ENCODE peak calls at places on chromosomes 7 and 10, in eight cellular contexts. Q, H, J, N, S, A, T and P are unnamed samples.
A peak's percentile ranks its signal among the peaks of the same experiment; 100 is the strongest.

GRCh38 chr10:32149257-32149955 is 93.2 kb upstream of the KIF5B start:
- DNase-seq in Q (peak; percentile 87), J (peak; percentile 53), H (no peak), N (peak; percentile 94), A (peak; percentile 83), T (peak; percentile 93), S (no peak), P (peak; percentile 80)

GRCh38 chr10:129471447-129471846 is 4.4 kb downstream of the MGMT start:
- DNase-seq in N (no peak), A (no peak), Q (no peak), J (no peak), H (no peak), T (no peak), S (no peak), P (no peak)

GRCh38 chr10:122646511-122647382 is 52.9 kb downstream of the C10orf120 start:
- DNase-seq in Q (no peak), J (no peak), N (peak; percentile 3), S (no peak), H (no peak), A (no peak), T (no peak), P (peak; percentile 30)

GRCh38 chr7:35004531-35005096 is 32.7 kb downstream of the DPY19L1 start:
- DNase-seq in H (peak; percentile 25), N (no peak), S (no peak), A (no peak), T (peak; percentile 31), Q (peak; percentile 9), J (no peak), P (peak; percentile 47)

GRCh38 chr7:14376711-14377110 is 387.2 kb upstream of the ETV1 start:
- DNase-seq in S (no peak), T (no peak), A (no peak), N (no peak), J (no peak), Q (no peak), H (no peak), P (no peak)

GRCh38 chr7:156069897-156070296 is 257.6 kb upstream of the SHH start:
- DNase-seq in H (no peak), A (no peak), T (no peak), Q (no peak), S (no peak), N (no peak), J (no peak), P (no peak)

GRCh38 chr7:115230882-115231508 is 309.1 kb downstream of the MDFIC start:
- DNase-seq in S (no peak), N (peak; percentile 93), A (peak; percentile 76), H (peak; percentile 88), J (no peak), Q (peak; percentile 90), T (peak; percentile 95), P (peak; percentile 23)

GRCh38 chr10:24762966-24763623 is 39.4 kb upstream of the ARHGAP21 start:
- DNase-seq in H (no peak), A (no peak), N (peak; percentile 79), Q (peak; percentile 4), J (no peak), S (no peak), T (peak; percentile 63), P (peak; percentile 3)

GRCh38 chr7:15561840-15562239 is at the start of gene AGMO:
- DNase-seq in J (peak; percentile 48), Q (peak; percentile 55), H (peak; percentile 75), T (peak; percentile 25), S (no peak), N (no peak), A (no peak), P (no peak)

GRCh38 chr7:128831994-128832879 is 2.0 kb downstream of the FLNC start:
- DNase-seq in N (peak; percentile 41), S (no peak), H (no peak), J (peak; percentile 96), T (no peak), Q (peak; percentile 43), A (no peak), P (peak; percentile 67)

GRCh38 chr10:126128581-126128980 is 232.2 kb downstream of the FANK1 start:
- DNase-seq in S (no peak), J (no peak), N (no peak), T (no peak), H (no peak), Q (no peak), A (no peak), P (no peak)

GRCh38 chr7:116196947-116197346 is 13.4 kb upstream of the TES start:
- DNase-seq in A (no peak), J (no peak), H (no peak), T (no peak), S (no peak), Q (no peak), N (no peak), P (no peak)

GRCh38 chr10:1643161-1643910 is 94.0 kb downstream of the ADARB2 start:
- DNase-seq in H (peak; percentile 21), A (no peak), S (no peak), N (no peak), J (no peak), T (peak; percentile 10), Q (no peak), P (peak; percentile 25)

GRCh38 chr7:158283016-158283974 is 304.3 kb downstream of the PTPRN2 start:
- DNase-seq in J (no peak), T (no peak), H (no peak), Q (no peak), S (no peak), A (no peak), N (no peak), P (no peak)